ENCODE peak calls at places on chromosomes 2 and 18, in six cellular contexts. P is H9, G is mesendoderm, N is neuronal stem cell, K is H1, E is mesenchymal stem cell. J is an unnamed sample.

GRCh38 chr2:99035920-99036319 is 99.9 kb upstream of the CRACDL start:
- DNase-seq in E (no peak), P (no peak), N (no peak), K (no peak), G (no peak), J (no peak)

GRCh38 chr2:121902616-121903015 is 147.2 kb downstream of the TSN start:
- DNase-seq in K (no peak), G (peak; percentile 11), N (no peak), P (no peak), E (no peak), J (no peak)

GRCh38 chr2:98869272-98869641 is 66.8 kb downstream of the CRACDL start:
- DNase-seq in K (no peak), G (peak; percentile 74), P (peak; percentile 48), N (no peak), E (no peak), J (no peak)

GRCh38 chr2:36376992-36377738 is 21.6 kb downstream of the CRIM1 start:
- DNase-seq in K (no peak), N (no peak), G (no peak), P (no peak), E (no peak), J (no peak)

GRCh38 chr2:85254540-85255261 is 73.1 kb downstream of the TGOLN2 start:
- DNase-seq in N (no peak), P (no peak), E (peak; percentile 51), G (peak; percentile 51), K (no peak), J (no peak)

GRCh38 chr2:85511008-85511895 is 27.7 kb upstream of the MAT2A start:
- DNase-seq in N (no peak), P (no peak), K (no peak), G (no peak), E (no peak), J (peak; percentile 19)

GRCh38 chr2:126952216-126952615 is 53.5 kb downstream of the TEX51 start:
- DNase-seq in G (no peak), K (no peak), N (no peak), P (no peak), E (no peak), J (no peak)

GRCh38 chr18:70072678-70073077 is 125.0 kb upstream of the CD226 start:
- DNase-seq in P (no peak), K (no peak), E (peak; percentile 26), G (peak; percentile 31), N (no peak), J (peak; percentile 50)

GRCh38 chr18:26052497-26052896 is 37.9 kb downstream of the SS18 start:
- DNase-seq in K (no peak), N (no peak), P (no peak), E (peak; percentile 10), G (no peak), J (peak; percentile 6)

GRCh38 chr2:94984964-94985575 is 40.4 kb upstream of the MAL start:
- DNase-seq in E (no peak), N (no peak), G (peak; percentile 23), K (no peak), P (no peak), J (no peak)

GRCh38 chr2:101528501-101528900 is 53.6 kb upstream of the RFX8 start:
- DNase-seq in P (no peak), G (no peak), N (no peak), E (no peak), K (peak; percentile 33), J (no peak)

GRCh38 chr2:40201425-40201824 is 250.5 kb downstream of the SLC8A1 start:
- DNase-seq in N (no peak), E (peak; percentile 16), K (no peak), G (no peak), P (no peak), J (peak; percentile 70)

GRCh38 chr2:237862528-237862895 is 3.1 kb downstream of the RAMP1 start:
- DNase-seq in K (no peak), P (no peak), G (no peak), E (no peak), N (no peak), J (no peak)
- H3K18ac ChIP-seq in K (no peak overlapping the region), P (no peak overlapping the region), G (no peak overlapping the region), E (no peak overlapping the region), N (peak overlapping the region; percentile 37), J (no peak overlapping the region)

DNA sequence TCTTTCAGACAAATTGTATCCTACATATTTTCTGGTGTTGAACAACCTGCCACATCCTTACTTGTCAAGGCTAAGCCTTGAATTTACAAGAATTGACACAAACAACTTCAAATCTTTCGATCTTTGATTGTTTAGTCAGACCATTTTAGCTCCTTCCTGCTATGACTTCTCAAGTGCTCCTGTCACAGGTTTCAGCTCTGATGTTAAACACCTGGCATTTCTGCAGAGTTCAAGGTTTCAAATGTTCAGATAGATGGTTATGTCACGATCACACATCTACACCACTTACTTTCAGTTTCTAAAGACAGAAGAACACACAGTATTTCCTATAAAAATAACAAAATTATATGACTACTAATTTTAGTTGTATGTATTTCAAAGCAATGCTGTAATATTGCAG is 84.0 kb downstream of the RND3 start:
- DNase-seq in P (no peak), E (peak; percentile 56), K (no peak), G (no peak), N (no peak), J (no peak)
- H2BK15ac ChIP-seq in P (no peak overlapping the region), E (no peak overlapping the region), K (no peak overlapping the region), G (no peak overlapping the region), N (no peak overlapping the region), J (no peak overlapping the region)

DNA sequence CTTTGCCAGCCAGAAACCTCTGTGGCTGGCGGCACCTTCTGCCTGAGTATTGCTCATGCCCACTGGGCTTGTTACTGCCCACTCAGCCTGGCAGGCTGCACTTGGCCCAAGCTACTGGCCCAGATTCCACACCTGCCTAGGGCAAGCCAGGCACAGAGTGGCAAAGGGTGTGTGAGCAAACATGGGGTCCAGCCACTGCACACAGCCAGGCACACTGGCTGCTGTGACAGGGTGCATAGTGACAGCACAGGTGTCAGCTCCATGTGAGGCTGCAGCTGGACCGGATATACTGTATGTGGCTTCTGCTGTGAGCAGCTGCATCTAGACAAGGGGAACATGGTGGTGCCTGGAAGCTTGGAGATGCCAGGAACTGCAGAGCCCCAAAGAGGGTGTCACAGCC is 113.9 kb downstream of the COPS8 start:
- DNase-seq in E (no peak), G (no peak), N (no peak), P (peak; percentile 48), K (no peak), J (no peak)
- H3K18ac ChIP-seq in E (peak overlapping the region; percentile 94), G (no peak overlapping the region), N (peak overlapping the region; percentile 2), P (no peak overlapping the region), K (peak overlapping the region; percentile 84), J (peak overlapping the region; percentile 98)

GRCh38 chr2:109085912-109086742 is 42.9 kb upstream of the SH3RF3 start:
- DNase-seq in N (no peak), G (no peak), K (no peak), E (no peak), P (no peak), J (no peak)
- H2BK15ac ChIP-seq in N (no peak overlapping the region), G (no peak overlapping the region), K (no peak overlapping the region), E (no peak overlapping the region), P (no peak overlapping the region), J (no peak overlapping the region)

GRCh38 chr2:28608061-28608828 is 112.4 kb downstream of the PLB1 start:
- DNase-seq in N (no peak), K (no peak), E (no peak), P (no peak), G (no peak), J (no peak)
- H3K18ac ChIP-seq in N (no peak overlapping the region), K (no peak overlapping the region), E (peak overlapping the region; percentile 29), P (no peak overlapping the region), G (no peak overlapping the region), J (no peak overlapping the region)

DNA sequence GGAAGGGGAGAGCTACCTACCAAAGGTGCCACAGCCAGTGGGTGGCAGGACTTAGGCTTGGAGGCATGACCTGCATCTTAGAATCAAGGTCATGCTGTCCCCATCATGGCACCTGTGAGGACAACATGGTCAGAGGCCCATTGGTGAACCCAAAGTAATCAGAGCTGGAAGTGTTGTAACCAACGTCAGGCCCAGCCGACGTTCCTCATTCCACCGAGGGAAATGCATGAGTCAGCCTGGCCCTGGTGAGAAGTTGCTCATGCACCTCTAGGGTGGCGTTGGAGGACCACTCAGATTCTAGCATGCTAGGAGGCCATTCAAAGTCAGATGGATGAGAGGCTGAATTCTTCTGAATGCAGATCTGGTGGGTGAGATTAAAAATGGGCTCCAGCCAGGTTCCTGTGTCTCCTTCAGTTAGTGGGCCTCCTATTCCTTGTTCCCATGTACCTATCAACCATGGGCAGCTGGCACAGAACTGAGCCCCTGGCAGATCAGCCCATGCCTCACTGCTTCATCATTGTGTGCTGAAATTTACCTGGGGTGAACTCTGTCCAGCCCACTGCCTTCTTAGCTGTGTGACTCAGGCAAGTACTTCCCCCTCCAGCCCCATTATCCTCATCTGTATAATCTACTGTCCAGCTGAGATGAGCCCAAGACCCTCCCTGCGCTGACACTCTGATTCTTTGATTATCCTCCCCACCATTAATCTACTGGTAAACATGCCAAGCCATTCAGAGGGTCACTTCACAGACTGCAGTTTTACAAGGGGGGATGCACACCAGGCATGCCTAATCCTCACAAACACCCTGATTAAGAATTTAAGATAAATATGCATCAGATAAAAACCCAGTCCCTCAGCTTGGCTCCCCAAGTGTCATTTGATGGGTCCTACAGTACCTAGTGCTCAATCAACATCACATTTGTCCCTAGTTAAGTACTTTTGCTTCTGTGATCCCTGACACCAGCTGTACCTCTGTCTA is 14.0 kb downstream of the SLC14A2 start:
- DNase-seq in P (no peak), E (peak; percentile 12), G (peak; percentile 88), N (no peak), K (no peak), J (peak; percentile 38)
- H2BK15ac ChIP-seq in P (no peak overlapping the region), E (no peak overlapping the region), G (no peak overlapping the region), N (peak overlapping the region; percentile 32), K (no peak overlapping the region), J (no peak overlapping the region)

GRCh38 chr2:235946590-235946989 is 221.6 kb downstream of the GBX2 start:
- DNase-seq in P (no peak), E (no peak), N (no peak), K (no peak), G (no peak), J (no peak)
- H3K18ac ChIP-seq in P (no peak overlapping the region), E (no peak overlapping the region), N (no peak overlapping the region), K (no peak overlapping the region), G (no peak overlapping the region), J (no peak overlapping the region)

DNA sequence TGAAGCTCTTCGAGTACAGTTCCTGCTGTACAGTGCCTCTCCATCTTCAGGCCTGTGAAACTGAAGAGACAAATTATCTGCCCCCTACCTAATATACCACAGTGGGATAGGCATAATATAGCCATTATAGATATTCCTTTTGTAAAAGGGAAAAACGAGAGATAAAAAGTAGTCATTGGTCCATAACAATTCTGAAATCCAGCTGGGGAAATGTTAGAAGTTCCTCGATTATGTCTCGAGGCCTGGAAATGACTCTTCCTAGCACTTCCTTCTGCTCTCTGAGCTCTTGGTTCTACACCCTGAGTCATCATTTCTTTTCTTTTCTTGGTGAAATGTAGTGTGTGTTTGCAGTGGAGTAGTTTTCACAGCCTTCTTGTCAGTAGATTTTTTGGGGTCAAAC is 51.5 kb downstream of the ASB1 start:
- DNase-seq in P (no peak), N (no peak), E (no peak), K (no peak), G (no peak), J (no peak)
- H2BK15ac ChIP-seq in P (no peak overlapping the region), N (no peak overlapping the region), E (no peak overlapping the region), K (no peak overlapping the region), G (no peak overlapping the region), J (no peak overlapping the region)

GRCh38 chr2:41840702-41841551 is 206.9 kb upstream of the PKDCC start:
- DNase-seq in P (peak; percentile 98), E (peak; percentile 97), K (peak; percentile 99), G (peak; percentile 99), N (peak; percentile 92), J (peak; percentile 97)
- H3K18ac ChIP-seq in P (no peak overlapping the region), E (peak overlapping the region; percentile 84), K (no peak overlapping the region), G (no peak overlapping the region), N (no peak overlapping the region), J (peak overlapping the region; percentile 64)